ENCODE peak calls at places on chromosomes 11 and 22, in four cellular contexts. U, O, M and J are unnamed samples.

GRCh38 chr22:39535302-39535805 is 2.8 kb upstream of the RPS19BP1 start:
- DNase-seq in U (no peak), O (no peak), M (peak), J (no peak)

GRCh38 chr22:35972559-35972958 is 56.1 kb downstream of the RBFOX2 start:
- DNase-seq in U (peak), O (no peak), M (no peak), J (no peak)

GRCh38 chr11:2509481-2510001 is 64.7 kb downstream of the KCNQ1 start:
- DNase-seq in U (no peak), O (no peak), M (no peak), J (no peak)

GRCh38 chr11:47415949-47416472 is 7.6 kb downstream of the SLC39A13 start:
- DNase-seq in U (peak), O (peak), M (no peak), J (no peak)

GRCh38 chr22:25193548-25193947 is 6.1 kb upstream of the CRYBB3 start:
- DNase-seq in U (no peak), O (no peak), M (no peak), J (peak)

GRCh38 chr11:36411202-36411640 is 98.9 kb downstream of the TRAF6 start:
- DNase-seq in U (no peak), O (peak), M (no peak), J (no peak)

GRCh38 chr22:23178512-23179254 is 1.6 kb upstream of the BCR start:
- DNase-seq in U (peak), O (peak), M (peak), J (no peak)

GRCh38 chr11:62169448-62169847 is 20.6 kb upstream of the SCGB1D1 start:
- DNase-seq in U (no peak), O (no peak), M (no peak), J (no peak)

GRCh38 chr22:38110863-38111852 is 674 bp upstream of the BAIAP2L2 start:
- DNase-seq in U (no peak), O (no peak), M (no peak), J (no peak)

GRCh38 chr22:46767249-46767985 is 5.0 kb downstream of the TBC1D22A start:
- DNase-seq in U (no peak), O (no peak), M (no peak), J (no peak)

GRCh38 chr22:29369460-29369859 is 18.9 kb downstream of the AP1B1 start:
- DNase-seq in U (peak), O (peak), M (peak), J (peak)

GRCh38 chr11:72224587-72225410 is at the start of gene INPPL1:
- DNase-seq in U (peak), O (peak), M (peak), J (no peak)

GRCh38 chr11:94023856-94024255 is 2.7 kb downstream of the HEPHL1 start:
- DNase-seq in U (no peak), O (no peak), M (no peak), J (no peak)

GRCh38 chr22:37254206-37254866 is 10.3 kb upstream of the RAC2 start:
- DNase-seq in U (peak), O (no peak), M (no peak), J (no peak)

GRCh38 chr11:65496304-65497140 is 2.3 kb upstream of the MALAT1 start:
- DNase-seq in U (peak), O (peak), M (no peak), J (no peak)
- H2BK12ac ChIP-seq in U (peak), O (peak), M (peak), J (peak)

GRCh38 chr11:74322667-74323066 is 11.2 kb upstream of the P4HA3 start:
- DNase-seq in U (no peak), O (no peak), M (no peak), J (no peak)
- H3K4ac ChIP-seq in U (no peak), O (no peak), M (no peak), J (no peak)

DNA sequence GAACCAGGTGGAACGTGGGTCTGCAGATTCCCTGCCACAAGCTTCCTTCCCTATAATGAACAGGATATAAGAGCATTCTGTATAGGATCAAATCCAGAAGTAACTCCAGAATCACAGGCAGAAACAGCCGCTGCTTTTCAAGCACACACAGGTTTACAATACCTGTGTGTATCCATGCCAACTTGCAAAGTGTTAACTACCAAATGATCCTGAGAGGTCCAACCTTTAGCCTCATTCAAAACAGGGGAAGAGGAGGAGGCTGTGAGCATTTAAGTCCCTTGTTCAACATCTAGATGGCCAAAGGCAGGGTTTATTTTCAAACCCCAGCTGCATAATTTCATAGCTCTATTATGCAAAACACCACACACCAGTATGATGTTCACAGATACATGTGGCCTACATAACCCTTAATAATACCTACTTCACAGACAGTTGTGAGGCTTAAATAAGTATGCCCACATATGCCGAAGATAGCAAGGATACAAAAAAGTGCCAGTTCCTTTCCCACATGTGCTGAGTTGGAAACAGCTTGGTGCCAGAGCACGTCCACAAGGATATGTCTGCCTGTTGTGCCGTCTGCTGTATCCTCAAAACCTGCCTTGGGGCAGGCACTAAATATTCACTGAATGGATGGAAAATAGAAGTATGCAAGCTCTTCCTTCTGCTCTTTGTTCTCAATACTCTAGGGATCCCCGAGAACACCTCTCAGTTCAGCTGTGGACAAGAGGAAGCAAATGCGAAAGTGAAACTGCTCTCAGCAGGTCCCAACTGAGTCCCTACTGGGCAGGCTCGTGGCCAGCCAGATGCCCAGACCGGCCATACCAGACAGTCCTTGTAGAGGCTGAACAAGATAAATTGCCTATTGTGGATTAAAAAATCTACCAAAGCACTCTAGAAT is 66.8 kb downstream of the LARGE1 start:
- DNase-seq in U (peak), O (peak), M (no peak), J (no peak)
- H3K4me3 ChIP-seq in U (no peak), O (no peak), M (peak), J (peak)

DNA sequence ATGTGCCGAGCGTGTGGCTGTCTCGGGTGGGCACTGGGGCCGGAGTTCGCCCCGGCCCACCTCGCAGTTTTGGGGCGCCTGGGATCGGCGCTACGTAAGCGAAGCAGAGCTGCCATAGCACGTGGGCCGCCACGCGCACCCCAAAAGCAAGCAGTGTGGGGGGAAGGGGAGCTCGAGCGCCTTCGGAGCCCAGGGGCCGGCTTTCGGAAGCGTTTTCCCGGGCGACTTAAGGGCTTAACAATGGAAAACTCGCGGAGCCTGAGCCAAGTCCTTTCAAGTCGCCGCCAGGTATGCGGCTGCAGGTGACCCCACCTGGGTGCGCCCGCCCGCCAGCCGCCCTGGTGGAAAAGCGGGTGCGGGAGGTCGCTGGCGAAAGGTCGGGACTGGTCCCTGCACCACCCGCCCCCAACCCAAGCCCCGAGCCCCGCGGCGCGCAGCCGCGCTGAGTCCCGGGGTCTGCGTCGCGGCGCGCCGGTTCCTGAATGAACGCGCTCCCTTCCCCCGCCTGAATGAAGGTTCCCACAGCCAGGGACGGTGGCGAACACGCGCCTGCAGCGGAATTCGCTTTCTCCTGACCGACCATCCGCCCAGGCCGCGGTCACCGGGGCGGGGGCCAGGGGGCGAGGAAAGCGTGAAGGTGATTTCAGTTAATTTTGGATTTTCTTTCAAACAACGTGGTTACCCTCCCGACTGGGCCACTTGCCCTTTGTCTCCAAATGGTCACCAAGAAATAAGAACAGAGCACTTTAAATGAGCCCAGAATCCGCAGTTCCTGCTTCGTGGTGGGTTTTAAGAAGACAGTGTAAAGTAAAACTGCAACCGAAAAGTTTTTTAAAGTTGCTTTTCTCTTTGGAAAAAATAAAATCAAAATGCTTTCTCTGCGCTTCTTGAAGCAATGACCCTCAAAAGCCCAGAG is 2.7 kb upstream of the CCND1 start:
- DNase-seq in U (peak), O (peak), M (peak), J (peak)
- H2BK12ac ChIP-seq in U (peak), O (peak), M (peak), J (peak)